ENCODE peak calls at places on chromosome 18, in four cellular contexts. T is mucosa of descending colon; Q is effector CD4-positive, alpha-beta T cell; J is adrenal gland. R is an unnamed sample.

GRCh38 chr18:48629730-48630324 is 91.0 kb downstream of the CTIF start:
- DNase-seq in T (no peak), Q (no peak), J (peak), R (no peak)

GRCh38 chr18:34773961-34774754 is 64.1 kb downstream of the DTNA start:
- DNase-seq in T (no peak), Q (no peak), J (peak), R (no peak)

GRCh38 chr18:79570266-79571201 is 109.1 kb upstream of the CTDP1 start:
- DNase-seq in T (no peak), Q (no peak), J (no peak), R (no peak)

GRCh38 chr18:31555971-31556747 is 35.5 kb upstream of the TTR start:
- DNase-seq in T (no peak), Q (peak), J (peak), R (peak)

GRCh38 chr18:11658989-11659388 is 30.1 kb upstream of the GNAL start:
- DNase-seq in T (no peak), Q (no peak), J (no peak), R (no peak)

GRCh38 chr18:27605107-27605834 is 420.2 kb upstream of the CHST9 start:
- DNase-seq in T (no peak), Q (no peak), J (peak), R (peak)

GRCh38 chr18:43108469-43108868 is 7.0 kb downstream of the RIT2 start:
- DNase-seq in T (no peak), Q (no peak), J (no peak), R (no peak)

GRCh38 chr18:12593861-12594260 is 64.0 kb downstream of the SPIRE1 start:
- DNase-seq in T (no peak), Q (no peak), J (no peak), R (no peak)

GRCh38 chr18:69948919-69949537 is 1.4 kb upstream of the CD226 start:
- DNase-seq in T (no peak), Q (no peak), J (peak), R (no peak)

GRCh38 chr18:68186039-68186438 is 528.9 kb downstream of the TMX3 start:
- DNase-seq in T (no peak), Q (no peak), J (no peak), R (no peak)

GRCh38 chr18:40692871-40693270 is 1262.2 kb upstream of the PIK3C3 start:
- DNase-seq in T (no peak), Q (no peak), J (no peak), R (no peak)

GRCh38 chr18:24827500-24827899 is 367.1 kb downstream of the HRH4 start:
- DNase-seq in T (no peak), Q (no peak), J (no peak), R (no peak)

GRCh38 chr18:5159080-5159479 is 38.0 kb downstream of the AKAIN1 start:
- DNase-seq in T (no peak), Q (no peak), J (no peak), R (no peak)

GRCh38 chr18:21903688-21904087 is 163.1 kb downstream of the MIB1 start:
- DNase-seq in T (no peak), Q (no peak), J (no peak), R (no peak)

GRCh38 chr18:44798433-44799048 is 117.9 kb downstream of the SETBP1 start:
- DNase-seq in T (no peak), Q (no peak), J (no peak), R (no peak)

GRCh38 chr18:26863122-26863879 is 2.2 kb downstream of the AQP4 start:
- DNase-seq in T (peak), Q (no peak), J (peak), R (peak)

GRCh38 chr18:40437517-40437916 is 1517.5 kb upstream of the PIK3C3 start:
- DNase-seq in T (no peak), Q (no peak), J (no peak), R (no peak)

GRCh38 chr18:48637081-48637990 is 98.5 kb downstream of the CTIF start:
- DNase-seq in T (no peak), Q (no peak), J (no peak), R (no peak)

GRCh38 chr18:28007841-28008240 is 169.1 kb downstream of the CDH2 start:
- DNase-seq in T (no peak), Q (no peak), J (no peak), R (no peak)

GRCh38 chr18:22710628-22711380 is 222.3 kb upstream of the RBBP8 start:
- DNase-seq in T (peak), Q (no peak), J (peak), R (no peak)

GRCh38 chr18:3931542-3932112 is 481.7 kb downstream of the TGIF1 start:
- DNase-seq in T (no peak), Q (no peak), J (no peak), R (no peak)

R was measured in prostate gland.